ENCODE peak calls at places on chromosome 6, in four cellular contexts. H is effector CD4-positive, alpha-beta T cell; U is iPS-NIHi11; B is stromal cell of bone marrow. V is an unnamed sample.

GRCh38 chr6:139323511-139324445 is 32.0 kb upstream of the TXLNB start:
- DNase-seq in H (peak; percentile 67), U (peak; percentile 58), B (peak; percentile 51), V (peak; percentile 41)

GRCh38 chr6:11428895-11429294 is 108.7 kb upstream of the TMEM170B start:
- DNase-seq in H (no peak), U (no peak), B (peak; percentile 27), V (no peak)

GRCh38 chr6:111944541-111944940 is 71.3 kb upstream of the FYN start:
- DNase-seq in H (no peak), U (no peak), B (no peak), V (no peak)

GRCh38 chr6:108733706-108734105 is 114.5 kb upstream of the ARMC2 start:
- DNase-seq in H (no peak), U (no peak), B (no peak), V (no peak)

GRCh38 chr6:95203153-95203754 is 374.1 kb upstream of the MANEA start:
- DNase-seq in H (no peak), U (peak; percentile 48), B (peak; percentile 3), V (peak; percentile 52)

GRCh38 chr6:168165373-168165772 is 86.4 kb upstream of the FRMD1 start:
- DNase-seq in H (no peak), U (no peak), B (peak; percentile 14), V (no peak)

GRCh38 chr6:157151989-157152388 is 171.3 kb downstream of the TMEM242 start:
- DNase-seq in H (no peak), U (no peak), B (peak; percentile 28), V (no peak)

GRCh38 chr6:75491302-75491701 is 2.3 kb downstream of the FILIP1 start:
- DNase-seq in H (no peak), U (no peak), B (no peak), V (no peak)

GRCh38 chr6:84872996-84873395 is 108.6 kb upstream of the TBX18 start:
- DNase-seq in H (no peak), U (no peak), B (peak; percentile 13), V (no peak)

GRCh38 chr6:105810105-105810921 is 275.8 kb upstream of the PRDM1 start:
- DNase-seq in H (no peak), U (no peak), B (peak; percentile 85), V (no peak)

GRCh38 chr6:108689279-108690161 is 128.8 kb downstream of the FOXO3 start:
- DNase-seq in H (no peak), U (peak; percentile 47), B (peak; percentile 48), V (no peak)

GRCh38 chr6:106180208-106180607 is 94.1 kb downstream of the PRDM1 start:
- DNase-seq in H (no peak), U (no peak), B (no peak), V (no peak)

GRCh38 chr6:34897130-34897529 is 8.1 kb downstream of the ANKS1A start:
- DNase-seq in H (no peak), U (no peak), B (no peak), V (no peak)

GRCh38 chr6:996271-996852 is 303.4 kb upstream of the EXOC2 start:
- DNase-seq in H (no peak), U (no peak), B (no peak), V (no peak)

GRCh38 chr6:36701401-36701991 is 3.9 kb downstream of the RAB44 start:
- DNase-seq in H (no peak), U (peak; percentile 64), B (no peak), V (no peak)

GRCh38 chr6:100464910-100465700 is at the start of gene SIM1:
- DNase-seq in H (no peak), U (peak; percentile 96), B (peak; percentile 61), V (peak; percentile 86)

GRCh38 chr6:39892490-39893129 is 41.7 kb downstream of the MOCS1 start:
- DNase-seq in H (no peak), U (peak; percentile 84), B (peak; percentile 60), V (peak; percentile 71)

GRCh38 chr6:170041526-170041925 is 249.4 kb downstream of the DLL1 start:
- DNase-seq in H (no peak), U (no peak), B (no peak), V (no peak)

GRCh38 chr6:121453191-121453590 is 17.7 kb downstream of the GJA1 start:
- DNase-seq in H (no peak), U (no peak), B (no peak), V (no peak)

GRCh38 chr6:30615958-30616810 is 859 bp downstream of the PPP1R10 start:
- DNase-seq in H (peak; percentile 27), U (no peak), B (no peak), V (no peak)

GRCh38 chr6:2222275-2222842 is 23.0 kb downstream of the GMDS start:
- DNase-seq in H (no peak), U (no peak), B (no peak), V (no peak)

GRCh38 chr6:37137201-37137880 is 32.6 kb upstream of the PIM1 start:
- DNase-seq in H (peak; percentile 6), U (peak; percentile 78), B (peak; percentile 93), V (peak; percentile 71)

GRCh38 chr6:6434723-6435122 is 114.3 kb upstream of the F13A1 start:
- DNase-seq in H (no peak), U (no peak), B (no peak), V (no peak)

GRCh38 chr6:12947191-12947795 is 230.7 kb downstream of the PHACTR1 start:
- DNase-seq in H (no peak), U (no peak), B (no peak), V (no peak)

GRCh38 chr6:95431637-95432228 is 145.6 kb upstream of the MANEA start:
- DNase-seq in H (peak; percentile 10), U (peak; percentile 42), B (peak; percentile 8), V (peak; percentile 47)

GRCh38 chr6:139568956-139569538 is 194.6 kb upstream of the CITED2 start:
- DNase-seq in H (no peak), U (no peak), B (peak; percentile 65), V (no peak)

GRCh38 chr6:19417713-19418112 is 419.5 kb upstream of the ID4 start:
- DNase-seq in H (no peak), U (no peak), B (no peak), V (no peak)

GRCh38 chr6:26152226-26153101 is 65.2 kb downstream of the HFE start:
- DNase-seq in H (no peak), U (no peak), B (no peak), V (no peak)

GRCh38 chr6:164927288-164928040 is 381.9 kb downstream of the C6orf118 start:
- DNase-seq in H (peak; percentile 29), U (peak; percentile 79), B (peak; percentile 21), V (peak; percentile 83)

GRCh38 chr6:90273863-90274262 is 22.8 kb downstream of the BACH2 start:
- DNase-seq in H (no peak), U (no peak), B (no peak), V (no peak)

GRCh38 chr6:158031445-158032353 is 50.0 kb downstream of the SYNJ2 start:
- DNase-seq in H (no peak), U (no peak), B (peak; percentile 98), V (peak; percentile 59)

GRCh38 chr6:116221067-116221466 is 32.8 kb downstream of the TSPYL4 start:
- DNase-seq in H (no peak), U (no peak), B (no peak), V (no peak)

GRCh38 chr6:138986578-138986977 is 1.5 kb downstream of the REPS1 start:
- DNase-seq in H (no peak), U (no peak), B (no peak), V (no peak)